ENCODE peak calls at places on chromosomes 13 and 19, in seven cellular contexts. One of them, this sample, is unnamed.

GRCh38 chr13:35630551-35631275 is 154.2 kb upstream of the MAB21L1 start:
- DNase-seq in tibial artery: no peak
- DNase-seq in choroid plexus epithelial cell: peak
- DNase-seq in adrenal gland: peak
- DNase-seq in endodermal cell: peak
- DNase-seq in SK-N-SH: peak
- DNase-seq in HCT116: peak
- DNase-seq in this sample: peak

GRCh38 chr13:50127726-50128291 is 112.6 kb downstream of the KCNRG start:
- DNase-seq in choroid plexus epithelial cell: peak
- DNase-seq in adrenal gland: no peak
- DNase-seq in SK-N-SH: no peak
- DNase-seq in endodermal cell: peak
- DNase-seq in HCT116: no peak
- DNase-seq in tibial artery: no peak
- DNase-seq in this sample: no peak

GRCh38 chr19:36482876-36483275 is 6.5 kb downstream of the ZNF566 start:
- DNase-seq in HCT116: no peak
- DNase-seq in adrenal gland: no peak
- DNase-seq in tibial artery: no peak
- DNase-seq in endodermal cell: no peak
- DNase-seq in choroid plexus epithelial cell: no peak
- DNase-seq in SK-N-SH: no peak
- DNase-seq in this sample: no peak

GRCh38 chr13:28864544-28864943 is 44.4 kb downstream of the MTUS2 start:
- DNase-seq in HCT116: no peak
- DNase-seq in endodermal cell: no peak
- DNase-seq in tibial artery: no peak
- DNase-seq in SK-N-SH: no peak
- DNase-seq in adrenal gland: no peak
- DNase-seq in choroid plexus epithelial cell: no peak
- DNase-seq in this sample: no peak

GRCh38 chr19:17079710-17080440 is 4.3 kb downstream of the MYO9B start:
- DNase-seq in adrenal gland: peak
- DNase-seq in endodermal cell: no peak
- DNase-seq in choroid plexus epithelial cell: peak
- DNase-seq in tibial artery: peak
- DNase-seq in HCT116: peak
- DNase-seq in SK-N-SH: peak
- DNase-seq in this sample: peak

GRCh38 chr13:27605099-27605498 is 15.2 kb downstream of the LNX2 start:
- DNase-seq in HCT116: no peak
- DNase-seq in SK-N-SH: no peak
- DNase-seq in endodermal cell: no peak
- DNase-seq in tibial artery: no peak
- DNase-seq in adrenal gland: no peak
- DNase-seq in choroid plexus epithelial cell: no peak
- DNase-seq in this sample: no peak

GRCh38 chr19:41882568-41883462 is at the start of gene ARHGEF1:
- DNase-seq in adrenal gland: peak
- DNase-seq in tibial artery: peak
- DNase-seq in endodermal cell: peak
- DNase-seq in choroid plexus epithelial cell: no peak
- DNase-seq in HCT116: no peak
- DNase-seq in SK-N-SH: peak
- DNase-seq in this sample: no peak

GRCh38 chr13:78228211-78228610 is 309.6 kb upstream of the EDNRB start:
- DNase-seq in tibial artery: no peak
- DNase-seq in SK-N-SH: no peak
- DNase-seq in choroid plexus epithelial cell: no peak
- DNase-seq in HCT116: no peak
- DNase-seq in adrenal gland: no peak
- DNase-seq in endodermal cell: no peak
- DNase-seq in this sample: no peak

GRCh38 chr13:74866151-74866550 is 615.8 kb downstream of the TBC1D4 start:
- DNase-seq in choroid plexus epithelial cell: no peak
- DNase-seq in endodermal cell: no peak
- DNase-seq in HCT116: no peak
- DNase-seq in tibial artery: no peak
- DNase-seq in adrenal gland: no peak
- DNase-seq in SK-N-SH: no peak
- DNase-seq in this sample: no peak

GRCh38 chr13:27783111-27783510 is 9.2 kb upstream of the GSX1 start:
- DNase-seq in endodermal cell: peak
- DNase-seq in SK-N-SH: no peak
- DNase-seq in HCT116: no peak
- DNase-seq in choroid plexus epithelial cell: peak
- DNase-seq in adrenal gland: peak
- DNase-seq in tibial artery: no peak
- DNase-seq in this sample: no peak

DNA sequence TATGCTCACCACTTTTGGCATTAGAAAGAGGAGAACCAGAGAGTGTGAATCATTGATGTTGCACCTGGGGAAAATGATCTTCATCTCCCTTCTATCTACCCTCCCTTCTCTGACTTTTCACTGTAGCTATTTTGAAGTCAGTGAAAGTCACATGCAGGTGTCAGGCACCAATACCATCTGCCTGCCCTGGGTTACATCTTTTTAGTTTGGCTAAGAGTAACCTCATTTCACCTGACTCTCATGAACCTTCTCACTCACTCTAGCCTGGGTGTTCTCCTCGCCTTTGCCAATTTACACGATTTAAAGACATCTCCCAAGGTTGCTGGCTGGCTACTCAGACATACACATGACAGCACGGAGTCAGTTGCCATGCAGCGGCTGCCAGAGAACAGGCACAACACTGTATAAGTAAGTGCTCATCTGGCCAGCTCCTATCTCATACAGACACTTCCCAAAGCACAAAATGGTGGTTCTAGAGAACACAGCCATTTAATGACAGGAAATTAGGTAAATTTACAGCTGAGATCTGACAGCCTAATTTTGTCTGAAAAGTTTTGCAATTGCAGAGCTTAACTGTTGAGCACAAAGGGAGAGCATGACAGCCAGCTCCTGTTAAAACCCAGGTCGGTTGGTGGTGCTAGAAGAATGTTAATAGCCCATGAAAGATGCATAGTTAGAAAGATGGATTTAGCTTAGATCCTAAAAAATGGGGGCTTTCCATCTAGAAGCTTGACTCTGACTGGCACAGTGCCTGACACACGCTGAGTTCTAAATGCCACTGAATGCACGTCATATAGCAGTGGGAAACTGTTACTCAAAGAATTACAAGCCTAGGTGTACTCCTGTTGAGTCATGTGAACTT is 32.5 kb downstream of the LCP1 start:
- DNase-seq in tibial artery: no peak
- DNase-seq in HCT116: no peak
- DNase-seq in endodermal cell: no peak
- DNase-seq in choroid plexus epithelial cell: peak
- DNase-seq in SK-N-SH: no peak
- DNase-seq in adrenal gland: no peak
- DNase-seq in this sample: no peak
- TF ChIP-seq CTCF in tibial artery: no peak
- TF ChIP-seq CTCF in HCT116: no peak
- TF ChIP-seq CTCF in endodermal cell: no peak
- TF ChIP-seq CTCF in choroid plexus epithelial cell: no peak
- TF ChIP-seq CTCF in SK-N-SH: no peak
- TF ChIP-seq CTCF in adrenal gland: no peak
- TF ChIP-seq CTCF in this sample: no peak

GRCh38 chr19:40282209-40282580 is 3.0 kb downstream of the AKT2 start:
- DNase-seq in endodermal cell: no peak
- DNase-seq in tibial artery: no peak
- DNase-seq in choroid plexus epithelial cell: no peak
- DNase-seq in adrenal gland: no peak
- DNase-seq in HCT116: no peak
- DNase-seq in SK-N-SH: no peak
- DNase-seq in this sample: no peak

GRCh38 chr19:40281381-40282208 is 3.5 kb downstream of the AKT2 start:
- DNase-seq in endodermal cell: no peak
- DNase-seq in SK-N-SH: no peak
- DNase-seq in tibial artery: no peak
- DNase-seq in HCT116: no peak
- DNase-seq in choroid plexus epithelial cell: no peak
- DNase-seq in adrenal gland: no peak
- DNase-seq in this sample: no peak

GRCh38 chr19:40279120-40279551 is 6.0 kb downstream of the AKT2 start:
- DNase-seq in SK-N-SH: peak
- DNase-seq in adrenal gland: no peak
- DNase-seq in endodermal cell: no peak
- DNase-seq in HCT116: no peak
- DNase-seq in choroid plexus epithelial cell: peak
- DNase-seq in tibial artery: peak
- DNase-seq in this sample: no peak

GRCh38 chr19:40279761-40280607 is 5.2 kb downstream of the AKT2 start:
- DNase-seq in choroid plexus epithelial cell: peak
- DNase-seq in adrenal gland: no peak
- DNase-seq in endodermal cell: no peak
- DNase-seq in HCT116: no peak
- DNase-seq in SK-N-SH: peak
- DNase-seq in tibial artery: no peak
- DNase-seq in this sample: no peak

DNA sequence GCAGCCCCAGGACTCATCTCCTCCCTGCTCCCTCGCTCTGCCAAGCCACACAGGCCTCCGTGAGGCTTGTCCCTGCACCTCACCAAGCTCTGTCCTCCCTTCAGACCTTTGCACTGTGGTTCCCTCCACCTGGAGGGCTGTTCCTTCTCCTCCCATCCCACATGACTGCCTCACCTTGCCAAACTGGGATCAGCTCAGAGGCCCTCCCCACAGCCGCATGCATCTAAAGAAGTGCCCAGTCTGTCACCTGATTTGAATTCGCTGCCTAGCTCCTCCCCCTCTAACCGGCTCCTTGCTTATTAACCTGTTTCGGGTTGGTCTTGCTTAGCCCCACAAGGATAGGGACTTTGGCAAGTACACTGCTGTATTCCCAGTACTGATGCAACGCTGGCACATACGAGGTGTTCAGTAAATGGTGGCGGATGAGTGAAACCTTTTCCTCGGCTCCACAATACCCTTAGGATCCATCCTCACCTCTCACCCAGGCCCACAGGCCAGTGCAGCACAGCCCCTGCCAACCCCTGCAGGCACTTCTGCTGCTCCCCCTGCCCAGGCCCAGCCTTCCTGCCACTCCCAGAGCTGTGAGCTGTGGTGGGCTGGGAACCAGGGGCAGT is 4.4 kb downstream of the AKT2 start:
- DNase-seq in endodermal cell: peak
- DNase-seq in HCT116: no peak
- DNase-seq in choroid plexus epithelial cell: no peak
- DNase-seq in adrenal gland: peak
- DNase-seq in tibial artery: no peak
- DNase-seq in SK-N-SH: no peak
- DNase-seq in this sample: no peak
- H3K4me3 ChIP-seq in endodermal cell: no peak
- H3K4me3 ChIP-seq in HCT116: no peak
- H3K4me3 ChIP-seq in choroid plexus epithelial cell: no peak
- H3K4me3 ChIP-seq in adrenal gland: no peak
- H3K4me3 ChIP-seq in tibial artery: no peak
- H3K4me3 ChIP-seq in SK-N-SH: no peak
- H3K4me3 ChIP-seq in this sample: no peak

DNA sequence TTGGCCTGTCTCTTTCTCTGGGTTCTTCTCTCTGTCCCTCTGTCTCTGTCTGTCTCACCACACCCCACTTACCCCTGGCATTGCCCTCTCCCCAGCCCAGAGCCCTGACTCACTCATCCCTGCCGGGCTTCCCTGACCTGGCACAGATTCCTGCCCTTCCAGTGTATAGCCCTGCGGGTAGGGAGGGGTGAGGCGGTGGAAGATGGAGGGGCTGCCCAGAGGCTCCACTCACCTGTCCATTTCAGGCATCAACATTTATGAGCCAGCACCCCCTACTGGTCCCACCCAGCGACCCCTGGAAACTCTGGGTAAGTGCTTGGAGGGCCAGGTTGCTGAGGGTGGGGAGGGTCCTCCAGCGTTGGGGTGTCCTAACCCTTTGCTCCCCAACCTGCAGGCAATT is 1.0 kb downstream of the NCCRP1 start:
- DNase-seq in choroid plexus epithelial cell: no peak
- DNase-seq in SK-N-SH: no peak
- DNase-seq in HCT116: no peak
- DNase-seq in adrenal gland: no peak
- DNase-seq in tibial artery: no peak
- DNase-seq in endodermal cell: peak
- DNase-seq in this sample: no peak
- TF ChIP-seq CTCF in choroid plexus epithelial cell: no peak
- TF ChIP-seq CTCF in SK-N-SH: no peak
- TF ChIP-seq CTCF in HCT116: no peak
- TF ChIP-seq CTCF in adrenal gland: no peak
- TF ChIP-seq CTCF in tibial artery: no peak
- TF ChIP-seq CTCF in endodermal cell: peak
- TF ChIP-seq CTCF in this sample: no peak

GRCh38 chr19:1671716-1672037 is 19.3 kb upstream of the TCF3 start:
- DNase-seq in adrenal gland: no peak
- DNase-seq in tibial artery: no peak
- DNase-seq in HCT116: no peak
- DNase-seq in endodermal cell: no peak
- DNase-seq in SK-N-SH: no peak
- DNase-seq in choroid plexus epithelial cell: no peak
- DNase-seq in this sample: no peak

GRCh38 chr19:1668048-1668338 is 15.6 kb upstream of the TCF3 start:
- DNase-seq in tibial artery: no peak
- DNase-seq in HCT116: no peak
- DNase-seq in adrenal gland: no peak
- DNase-seq in SK-N-SH: no peak
- DNase-seq in choroid plexus epithelial cell: no peak
- DNase-seq in endodermal cell: no peak
- DNase-seq in this sample: no peak

GRCh38 chr19:1665565-1666047 is 13.2 kb upstream of the TCF3 start:
- DNase-seq in choroid plexus epithelial cell: no peak
- DNase-seq in SK-N-SH: no peak
- DNase-seq in tibial artery: no peak
- DNase-seq in adrenal gland: no peak
- DNase-seq in endodermal cell: no peak
- DNase-seq in HCT116: no peak
- DNase-seq in this sample: no peak

GRCh38 chr19:1672038-1672768 is 19.8 kb upstream of the TCF3 start:
- DNase-seq in endodermal cell: peak
- DNase-seq in choroid plexus epithelial cell: peak
- DNase-seq in tibial artery: no peak
- DNase-seq in SK-N-SH: peak
- DNase-seq in adrenal gland: peak
- DNase-seq in HCT116: no peak
- DNase-seq in this sample: no peak

DNA sequence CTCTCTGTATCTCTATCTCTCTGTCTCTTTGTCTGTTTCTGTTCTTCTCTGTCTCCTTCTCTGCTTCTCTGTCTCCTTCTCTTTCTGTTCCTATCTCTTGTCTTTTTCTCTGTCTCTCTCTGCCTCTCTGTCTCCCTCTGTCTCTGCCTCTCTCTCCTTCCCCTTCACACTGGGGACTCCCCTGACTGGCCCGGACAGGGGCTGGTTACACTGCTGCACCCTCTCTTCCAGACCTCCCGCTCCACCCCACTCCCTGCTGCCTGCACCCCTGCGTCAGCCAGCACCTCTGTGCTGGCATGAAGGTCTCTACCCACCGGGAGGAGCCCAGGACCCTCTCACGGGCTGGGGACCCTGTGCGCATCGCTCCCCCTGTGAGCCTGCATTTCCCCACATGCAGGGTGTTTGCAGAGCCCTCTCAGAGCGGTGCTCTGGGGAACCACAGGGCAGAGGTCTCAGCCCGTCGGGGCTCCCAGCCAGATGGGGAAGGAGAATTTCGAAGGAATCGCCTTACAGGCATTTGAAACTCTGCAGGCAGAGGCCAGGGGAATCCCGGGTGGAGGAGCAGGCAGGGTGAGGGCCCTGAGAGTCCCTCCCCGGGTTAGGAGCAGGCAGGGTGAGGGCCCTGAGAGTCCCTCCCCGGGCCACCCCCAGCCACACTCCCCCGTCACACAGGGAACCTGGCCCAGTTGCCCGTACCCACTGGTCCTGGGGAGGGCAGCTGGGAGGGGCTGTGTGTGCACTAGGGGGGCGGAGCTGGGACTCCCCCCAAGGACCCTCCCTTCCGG is 16.1 kb upstream of the TCF3 start:
- DNase-seq in choroid plexus epithelial cell: peak
- DNase-seq in tibial artery: no peak
- DNase-seq in HCT116: no peak
- DNase-seq in SK-N-SH: no peak
- DNase-seq in adrenal gland: no peak
- DNase-seq in endodermal cell: peak
- DNase-seq in this sample: no peak
- H3K4me3 ChIP-seq in choroid plexus epithelial cell: no peak
- H3K4me3 ChIP-seq in tibial artery: no peak
- H3K4me3 ChIP-seq in HCT116: no peak
- H3K4me3 ChIP-seq in SK-N-SH: no peak
- H3K4me3 ChIP-seq in adrenal gland: no peak
- H3K4me3 ChIP-seq in endodermal cell: no peak
- H3K4me3 ChIP-seq in this sample: no peak